ENCODE peak calls at places on chromosome 3, in nine cellular contexts. N is WERI-Rb-1, S is vagina, Y is A549, U is omental fat pad, D is foreskin fibroblast, O is activated B cell treated with CpG ODN at 0.5 μM for 24 hours, F is colonic mucosa, J is CD14-positive monocyte. T is an unnamed sample.

GRCh38 chr3:169914321-169914720 is 2.9 kb downstream of the SAMD7 start:
- DNase-seq in D (peak), U (no peak), F (no peak), O (no peak), Y (no peak), J (no peak), N (no peak), S (no peak), T (no peak)

GRCh38 chr3:161371441-161372320 is at the start of gene SPTSSB:
- DNase-seq in D (peak), O (no peak), S (no peak), Y (peak), F (peak), J (no peak), U (no peak), N (peak), T (peak)

GRCh38 chr3:43747641-43748040 is 56.9 kb downstream of the ABHD5 start:
- DNase-seq in U (no peak), J (no peak), S (no peak), N (no peak), D (peak), O (no peak), F (no peak), Y (no peak), T (no peak)

GRCh38 chr3:127069814-127070440 is 87.0 kb downstream of the PLXNA1 start:
- DNase-seq in N (no peak), S (no peak), Y (no peak), O (no peak), U (no peak), D (no peak), F (no peak), J (no peak), T (no peak)

GRCh38 chr3:49164983-49165720 is 979 bp downstream of the CCDC71 start:
- DNase-seq in U (no peak), D (no peak), O (no peak), F (no peak), Y (no peak), N (peak), J (no peak), S (no peak), T (peak)

GRCh38 chr3:31544634-31545033 is 11.9 kb downstream of the STT3B start:
- DNase-seq in F (no peak), U (no peak), J (peak), D (no peak), O (no peak), N (peak), Y (no peak), S (no peak), T (no peak)

GRCh38 chr3:70981252-70981933 is 602.1 kb downstream of the FOXP1 start:
- DNase-seq in Y (no peak), U (no peak), F (no peak), S (no peak), O (no peak), D (no peak), N (no peak), J (no peak), T (peak)

GRCh38 chr3:105915524-105915923 is 46.7 kb upstream of the CBLB start:
- DNase-seq in S (no peak), N (no peak), D (peak), U (no peak), J (no peak), Y (no peak), O (no peak), F (no peak), T (no peak)

GRCh38 chr3:188635258-188636038 is 481.5 kb downstream of the LPP start:
- DNase-seq in O (no peak), J (no peak), S (no peak), D (peak), U (no peak), N (no peak), Y (no peak), F (no peak), T (no peak)

GRCh38 chr3:32391643-32392529 is at the start of gene CMTM7:
- DNase-seq in D (peak), N (peak), U (no peak), J (peak), Y (peak), O (peak), S (no peak), F (peak), T (no peak)

GRCh38 chr3:184337981-184338380 is 581 bp downstream of the FAM131A start:
- DNase-seq in S (no peak), O (no peak), J (no peak), N (no peak), F (no peak), U (no peak), D (no peak), Y (no peak), T (no peak)

GRCh38 chr3:184339016-184339415 is 1.6 kb downstream of the FAM131A start:
- DNase-seq in F (no peak), N (no peak), S (no peak), U (no peak), J (no peak), D (no peak), Y (no peak), O (no peak), T (no peak)

GRCh38 chr3:184337315-184337714 is at the start of gene FAM131A:
- DNase-seq in O (no peak), D (no peak), U (no peak), J (no peak), F (no peak), Y (no peak), S (no peak), N (no peak), T (no peak)

GRCh38 chr3:184336484-184337230 is 743 bp upstream of the FAM131A start:
- DNase-seq in U (no peak), F (no peak), D (peak), Y (no peak), O (no peak), J (no peak), S (no peak), N (no peak), T (no peak)

DNA sequence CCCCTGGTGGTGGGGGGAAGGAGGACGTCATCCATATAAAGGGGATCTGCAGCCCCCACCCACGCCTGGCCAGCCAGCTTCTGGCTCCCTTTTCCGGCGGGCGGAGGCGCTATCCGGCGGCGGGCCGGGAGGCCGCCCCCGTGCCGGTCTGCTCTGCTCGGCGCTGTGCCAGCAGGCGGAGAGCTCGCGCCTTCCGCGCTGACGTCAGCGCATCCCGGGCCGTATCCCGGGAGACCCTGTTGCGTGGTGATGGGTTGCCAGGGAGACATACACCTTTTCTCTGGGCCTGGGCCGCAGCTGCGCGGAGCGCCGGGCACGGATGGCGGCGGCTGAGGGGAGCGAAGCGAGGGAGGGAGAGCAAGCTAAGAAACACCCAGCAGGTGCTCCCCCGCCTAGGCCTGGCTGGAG is 1.1 kb downstream of the FAM131A start:
- DNase-seq in U (peak), S (no peak), Y (no peak), O (no peak), J (no peak), F (no peak), N (no peak), D (peak), T (peak)
- TF ChIP-seq CTCF in U (no peak), S (no peak), Y (no peak), O (no peak), J (no peak), F (no peak), N (no peak), D (no peak), T (no peak)

DNA sequence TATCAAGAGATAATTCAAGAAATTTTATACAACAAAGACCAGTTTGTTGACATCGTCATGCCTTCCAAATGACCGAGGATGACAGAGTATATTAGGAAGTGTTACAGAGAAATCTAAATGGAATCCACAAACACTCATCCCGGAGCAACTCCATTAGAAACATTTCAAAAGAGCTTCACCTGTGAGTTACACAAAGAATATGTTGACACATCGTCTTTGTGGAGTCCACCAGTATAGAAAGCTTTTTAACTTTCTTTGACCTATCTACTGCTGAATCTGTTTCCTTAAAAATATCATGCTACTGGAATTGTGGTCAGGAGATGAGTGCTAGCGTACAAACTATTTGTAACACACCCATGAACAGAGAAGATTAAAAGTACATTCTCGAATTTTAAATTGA is 130.4 kb downstream of the SUCLG2 start:
- DNase-seq in Y (no peak), J (no peak), F (no peak), S (no peak), D (peak), N (no peak), U (no peak), O (no peak), T (no peak)
- TF ChIP-seq CTCF in Y (no peak), J (no peak), F (no peak), S (no peak), D (no peak), N (no peak), U (no peak), O (no peak), T (no peak)

GRCh38 chr3:14375192-14375591 is 27.2 kb upstream of the SLC6A6 start:
- DNase-seq in S (no peak), O (no peak), F (no peak), Y (no peak), J (no peak), U (no peak), N (peak), D (no peak), T (no peak)
- TF ChIP-seq CTCF in S (no peak), O (no peak), F (no peak), Y (no peak), J (no peak), U (no peak), N (no peak), D (no peak), T (no peak)

GRCh38 chr3:39079530-39079929 is 27.7 kb downstream of the WDR48 start:
- DNase-seq in Y (no peak), N (no peak), D (no peak), U (no peak), S (no peak), F (no peak), O (no peak), J (no peak), T (no peak)
- TF ChIP-seq CTCF in Y (peak), N (no peak), D (no peak), U (no peak), S (no peak), F (no peak), O (no peak), J (no peak), T (peak)